ENCODE peak calls at places on chromosomes 7 and 10, in seven cellular contexts. One of them, this sample, is unnamed.

GRCh38 chr10:11424456-11425287 is 186.8 kb downstream of the USP6NL start:
- DNase-seq in SK-N-SH: peak
- DNase-seq in NT2/D1: peak
- DNase-seq in MM.1S: peak
- DNase-seq in fibroblast of lung: peak
- DNase-seq in HCT116: peak
- DNase-seq in adipocyte: peak
- DNase-seq in this sample: peak

GRCh38 chr10:126119591-126119990 is 223.2 kb downstream of the FANK1 start:
- DNase-seq in SK-N-SH: no peak
- DNase-seq in fibroblast of lung: no peak
- DNase-seq in MM.1S: no peak
- DNase-seq in adipocyte: peak
- DNase-seq in NT2/D1: no peak
- DNase-seq in HCT116: no peak
- DNase-seq in this sample: no peak

GRCh38 chr10:119538632-119539358 is 3.7 kb downstream of the RGS10 start:
- DNase-seq in SK-N-SH: no peak
- DNase-seq in NT2/D1: no peak
- DNase-seq in MM.1S: no peak
- DNase-seq in fibroblast of lung: no peak
- DNase-seq in HCT116: no peak
- DNase-seq in adipocyte: no peak
- DNase-seq in this sample: no peak

GRCh38 chr7:138837627-138838026 is 39.6 kb upstream of the ATP6V0A4 start:
- DNase-seq in HCT116: no peak
- DNase-seq in SK-N-SH: no peak
- DNase-seq in fibroblast of lung: peak
- DNase-seq in MM.1S: no peak
- DNase-seq in NT2/D1: no peak
- DNase-seq in adipocyte: no peak
- DNase-seq in this sample: no peak

GRCh38 chr7:54921116-54921515 is 97.7 kb upstream of the EGFR start:
- DNase-seq in adipocyte: no peak
- DNase-seq in NT2/D1: no peak
- DNase-seq in fibroblast of lung: no peak
- DNase-seq in MM.1S: no peak
- DNase-seq in HCT116: no peak
- DNase-seq in SK-N-SH: no peak
- DNase-seq in this sample: no peak

GRCh38 chr7:33459340-33459751 is 330.0 kb downstream of the BBS9 start:
- DNase-seq in fibroblast of lung: peak
- DNase-seq in NT2/D1: peak
- DNase-seq in adipocyte: peak
- DNase-seq in MM.1S: peak
- DNase-seq in HCT116: peak
- DNase-seq in SK-N-SH: peak
- DNase-seq in this sample: no peak

GRCh38 chr7:148142660-148143248 is 447.8 kb upstream of the C7orf33 start:
- DNase-seq in NT2/D1: peak
- DNase-seq in adipocyte: peak
- DNase-seq in HCT116: peak
- DNase-seq in SK-N-SH: peak
- DNase-seq in MM.1S: peak
- DNase-seq in fibroblast of lung: peak
- DNase-seq in this sample: peak

GRCh38 chr10:11131112-11131639 is 113.5 kb downstream of the CELF2 start:
- DNase-seq in SK-N-SH: no peak
- DNase-seq in fibroblast of lung: no peak
- DNase-seq in adipocyte: no peak
- DNase-seq in NT2/D1: no peak
- DNase-seq in HCT116: no peak
- DNase-seq in MM.1S: no peak
- DNase-seq in this sample: peak

GRCh38 chr10:103691723-103692380 is 163.5 kb downstream of the SH3PXD2A start:
- DNase-seq in NT2/D1: no peak
- DNase-seq in HCT116: no peak
- DNase-seq in fibroblast of lung: no peak
- DNase-seq in SK-N-SH: no peak
- DNase-seq in adipocyte: no peak
- DNase-seq in MM.1S: peak
- DNase-seq in this sample: no peak

GRCh38 chr10:2212196-2212719 is 474.9 kb upstream of the ADARB2 start:
- DNase-seq in HCT116: no peak
- DNase-seq in SK-N-SH: no peak
- DNase-seq in fibroblast of lung: no peak
- DNase-seq in adipocyte: no peak
- DNase-seq in MM.1S: no peak
- DNase-seq in NT2/D1: no peak
- DNase-seq in this sample: no peak

GRCh38 chr10:4984971-4985594 is 18.6 kb downstream of the AKR1C2 start:
- DNase-seq in HCT116: no peak
- DNase-seq in MM.1S: no peak
- DNase-seq in adipocyte: peak
- DNase-seq in SK-N-SH: no peak
- DNase-seq in fibroblast of lung: no peak
- DNase-seq in NT2/D1: no peak
- DNase-seq in this sample: no peak

GRCh38 chr7:151249732-151250072 is 1.2 kb upstream of the SMARCD3 start:
- DNase-seq in adipocyte: peak
- DNase-seq in NT2/D1: no peak
- DNase-seq in HCT116: peak
- DNase-seq in MM.1S: no peak
- DNase-seq in SK-N-SH: peak
- DNase-seq in fibroblast of lung: peak
- DNase-seq in this sample: peak

GRCh38 chr7:42691030-42691639 is 220.7 kb downstream of the C7orf25 start:
- DNase-seq in HCT116: peak
- DNase-seq in MM.1S: peak
- DNase-seq in SK-N-SH: peak
- DNase-seq in NT2/D1: peak
- DNase-seq in fibroblast of lung: peak
- DNase-seq in adipocyte: peak
- DNase-seq in this sample: peak

GRCh38 chr7:30232366-30232765 is 52.0 kb upstream of the ZNRF2 start:
- DNase-seq in HCT116: no peak
- DNase-seq in NT2/D1: no peak
- DNase-seq in fibroblast of lung: no peak
- DNase-seq in adipocyte: no peak
- DNase-seq in MM.1S: no peak
- DNase-seq in SK-N-SH: no peak
- DNase-seq in this sample: no peak

GRCh38 chr10:91805110-91805825 is 7.0 kb downstream of the TNKS2 start:
- DNase-seq in adipocyte: no peak
- DNase-seq in MM.1S: no peak
- DNase-seq in fibroblast of lung: no peak
- DNase-seq in NT2/D1: no peak
- DNase-seq in SK-N-SH: no peak
- DNase-seq in HCT116: no peak
- DNase-seq in this sample: no peak

GRCh38 chr10:19683965-19684364 is 132.3 kb upstream of the PLXDC2 start:
- DNase-seq in HCT116: no peak
- DNase-seq in fibroblast of lung: peak
- DNase-seq in NT2/D1: no peak
- DNase-seq in adipocyte: peak
- DNase-seq in SK-N-SH: no peak
- DNase-seq in MM.1S: no peak
- DNase-seq in this sample: no peak

GRCh38 chr7:75993689-75994387 is 557 bp downstream of the TMEM120A start:
- DNase-seq in HCT116: no peak
- DNase-seq in NT2/D1: no peak
- DNase-seq in SK-N-SH: peak
- DNase-seq in fibroblast of lung: peak
- DNase-seq in MM.1S: no peak
- DNase-seq in adipocyte: peak
- DNase-seq in this sample: peak

GRCh38 chr7:137656227-137656849 is 190.4 kb downstream of the DGKI start:
- DNase-seq in MM.1S: peak
- DNase-seq in fibroblast of lung: peak
- DNase-seq in SK-N-SH: peak
- DNase-seq in NT2/D1: peak
- DNase-seq in adipocyte: peak
- DNase-seq in HCT116: peak
- DNase-seq in this sample: peak
- H3K9ac ChIP-seq in MM.1S: no peak
- H3K9ac ChIP-seq in fibroblast of lung: no peak
- H3K9ac ChIP-seq in SK-N-SH: peak
- H3K9ac ChIP-seq in NT2/D1: no peak
- H3K9ac ChIP-seq in adipocyte: peak
- H3K9ac ChIP-seq in HCT116: no peak
- H3K9ac ChIP-seq in this sample: no peak

DNA sequence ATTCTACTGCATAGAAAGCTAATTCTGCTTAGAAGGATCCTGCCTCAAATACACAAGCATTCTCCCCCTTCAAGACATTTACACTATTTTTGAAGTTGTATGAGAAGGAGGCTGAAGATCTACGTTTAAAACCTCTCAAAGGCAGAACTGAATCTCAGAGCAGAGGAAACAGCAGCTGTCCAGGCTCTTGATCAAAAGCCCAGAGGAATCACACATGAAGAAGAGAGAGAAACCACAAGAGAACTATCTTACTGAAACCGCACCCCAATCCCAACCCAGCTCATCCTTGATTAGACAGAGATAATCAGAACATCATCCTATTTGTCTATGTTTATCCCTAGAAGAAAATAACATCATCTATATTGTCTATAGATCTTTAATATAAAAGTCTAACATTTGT is 2.2 kb upstream of the DNAJC1 start:
- DNase-seq in SK-N-SH: no peak
- DNase-seq in HCT116: no peak
- DNase-seq in adipocyte: no peak
- DNase-seq in MM.1S: peak
- DNase-seq in NT2/D1: no peak
- DNase-seq in fibroblast of lung: no peak
- DNase-seq in this sample: no peak
- H3K9ac ChIP-seq in SK-N-SH: no peak
- H3K9ac ChIP-seq in HCT116: no peak
- H3K9ac ChIP-seq in adipocyte: no peak
- H3K9ac ChIP-seq in MM.1S: peak
- H3K9ac ChIP-seq in NT2/D1: no peak
- H3K9ac ChIP-seq in fibroblast of lung: no peak
- H3K9ac ChIP-seq in this sample: no peak

DNA sequence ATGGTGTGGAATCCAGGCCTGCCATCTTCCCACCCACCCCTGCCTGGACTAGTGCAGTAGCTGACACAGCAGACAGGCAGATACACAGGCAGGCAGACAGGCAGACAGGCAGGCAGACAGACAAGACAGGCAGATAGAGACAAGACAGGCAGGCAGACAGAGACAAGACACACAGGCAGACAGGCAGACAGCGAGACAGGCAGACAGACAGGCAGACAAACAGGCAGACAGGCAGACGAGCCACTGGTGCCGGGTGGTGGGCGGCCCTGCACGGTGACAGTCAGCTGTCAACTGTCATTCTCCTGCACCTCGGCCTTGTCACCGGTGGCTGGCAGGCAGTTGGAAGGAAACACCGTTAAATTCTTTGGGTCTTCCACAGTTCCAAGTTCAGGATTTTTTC is 250.2 kb downstream of the DNAJB6 start:
- DNase-seq in fibroblast of lung: no peak
- DNase-seq in SK-N-SH: no peak
- DNase-seq in NT2/D1: no peak
- DNase-seq in MM.1S: no peak
- DNase-seq in HCT116: no peak
- DNase-seq in adipocyte: no peak
- DNase-seq in this sample: no peak
- H3K9ac ChIP-seq in fibroblast of lung: no peak
- H3K9ac ChIP-seq in SK-N-SH: no peak
- H3K9ac ChIP-seq in NT2/D1: no peak
- H3K9ac ChIP-seq in MM.1S: no peak
- H3K9ac ChIP-seq in HCT116: no peak
- H3K9ac ChIP-seq in adipocyte: no peak
- H3K9ac ChIP-seq in this sample: no peak

GRCh38 chr10:131825150-131825907 is 75.5 kb upstream of the PPP2R2D start:
- DNase-seq in NT2/D1: no peak
- DNase-seq in MM.1S: no peak
- DNase-seq in HCT116: no peak
- DNase-seq in fibroblast of lung: no peak
- DNase-seq in adipocyte: no peak
- DNase-seq in SK-N-SH: no peak
- DNase-seq in this sample: no peak
- H3K9ac ChIP-seq in NT2/D1: no peak
- H3K9ac ChIP-seq in MM.1S: no peak
- H3K9ac ChIP-seq in HCT116: no peak
- H3K9ac ChIP-seq in fibroblast of lung: no peak
- H3K9ac ChIP-seq in adipocyte: no peak
- H3K9ac ChIP-seq in SK-N-SH: no peak
- H3K9ac ChIP-seq in this sample: no peak

GRCh38 chr10:73731588-73732375 is 12.4 kb upstream of the SEC24C start:
- DNase-seq in fibroblast of lung: no peak
- DNase-seq in SK-N-SH: no peak
- DNase-seq in NT2/D1: no peak
- DNase-seq in HCT116: no peak
- DNase-seq in adipocyte: no peak
- DNase-seq in MM.1S: no peak
- DNase-seq in this sample: no peak
- H3K9ac ChIP-seq in fibroblast of lung: no peak
- H3K9ac ChIP-seq in SK-N-SH: peak
- H3K9ac ChIP-seq in NT2/D1: no peak
- H3K9ac ChIP-seq in HCT116: no peak
- H3K9ac ChIP-seq in adipocyte: peak
- H3K9ac ChIP-seq in MM.1S: no peak
- H3K9ac ChIP-seq in this sample: no peak

GRCh38 chr7:40354736-40355135 is 219.9 kb downstream of the SUGCT start:
- DNase-seq in HCT116: no peak
- DNase-seq in MM.1S: no peak
- DNase-seq in adipocyte: no peak
- DNase-seq in SK-N-SH: no peak
- DNase-seq in fibroblast of lung: peak
- DNase-seq in NT2/D1: no peak
- DNase-seq in this sample: no peak

GRCh38 chr7:40356871-40357676 is 222.3 kb downstream of the SUGCT start:
- DNase-seq in MM.1S: no peak
- DNase-seq in SK-N-SH: no peak
- DNase-seq in HCT116: no peak
- DNase-seq in fibroblast of lung: peak
- DNase-seq in NT2/D1: no peak
- DNase-seq in adipocyte: peak
- DNase-seq in this sample: no peak

DNA sequence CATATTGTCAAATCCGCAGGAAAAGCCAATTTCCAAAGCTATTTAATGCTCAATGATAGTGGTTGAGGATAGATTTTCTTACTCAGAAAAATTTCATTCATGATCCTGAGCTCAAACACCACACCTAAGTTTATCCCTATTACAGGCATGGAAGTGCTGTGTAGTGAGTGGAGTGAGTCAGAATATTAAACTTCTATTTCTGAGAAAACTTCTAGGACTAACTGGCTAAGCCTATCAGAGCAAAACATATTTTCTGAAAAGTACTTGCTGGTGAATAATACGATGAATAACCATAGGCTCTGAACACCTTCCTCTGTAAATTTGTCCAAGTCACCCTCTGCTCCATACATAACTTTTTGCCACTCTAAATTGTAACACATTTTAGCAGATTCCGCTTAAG is 221.5 kb downstream of the SUGCT start:
- DNase-seq in NT2/D1: no peak
- DNase-seq in fibroblast of lung: peak
- DNase-seq in MM.1S: no peak
- DNase-seq in HCT116: no peak
- DNase-seq in SK-N-SH: no peak
- DNase-seq in adipocyte: peak
- DNase-seq in this sample: no peak
- H3K9ac ChIP-seq in NT2/D1: no peak
- H3K9ac ChIP-seq in fibroblast of lung: no peak
- H3K9ac ChIP-seq in MM.1S: no peak
- H3K9ac ChIP-seq in HCT116: no peak
- H3K9ac ChIP-seq in SK-N-SH: peak
- H3K9ac ChIP-seq in adipocyte: no peak
- H3K9ac ChIP-seq in this sample: no peak